ENCODE peak calls at places on chromosomes 1 and 21, in seven cellular contexts. Q is endothelial cell of umbilical vein, C is uterus, G is lower lobe of right lung, B is spleen, I is testis, K is body of pancreas. D is an unnamed sample. For H3K4me1, the result is how much of the 10 kb centered on the place peaks cover.

GRCh38 chr1:182917386-182917785 is 35.6 kb downstream of the SHCBP1L start:
- DNase-seq in Q (no peak), C (no peak), G (no peak), B (no peak), I (no peak), K (no peak), D (no peak)

GRCh38 chr1:241641748-241642592 is 1.8 kb upstream of the CHML start:
- DNase-seq in Q (peak), C (no peak), G (no peak), B (no peak), I (no peak), K (no peak), D (peak)

GRCh38 chr1:221741364-221741970 is 422 bp downstream of the DUSP10 start:
- DNase-seq in Q (peak), C (peak), G (peak), B (peak), I (peak), K (peak), D (peak)

GRCh38 chr1:56095924-56096655 is 483.3 kb downstream of the PLPP3 start:
- DNase-seq in Q (no peak), C (peak), G (no peak), B (no peak), I (no peak), K (peak), D (peak)

GRCh38 chr1:89609339-89609725 is 23.6 kb upstream of the LRRC8C start:
- DNase-seq in Q (no peak), C (no peak), G (no peak), B (no peak), I (no peak), K (no peak), D (no peak)

GRCh38 chr1:246724725-246725095 is 501 bp downstream of the SCCPDH start:
- DNase-seq in Q (peak), C (peak), G (no peak), B (no peak), I (peak), K (peak), D (peak)

GRCh38 chr1:71351438-71351837 is 270.6 kb upstream of the ZRANB2 start:
- DNase-seq in Q (peak), C (no peak), G (no peak), B (no peak), I (no peak), K (no peak), D (peak)

GRCh38 chr1:9518454-9518998 is 20.7 kb upstream of the SLC25A33 start:
- DNase-seq in Q (no peak), C (no peak), G (no peak), B (no peak), I (no peak), K (no peak), D (no peak)

GRCh38 chr1:40794915-40795715 is 11.5 kb downstream of the KCNQ4 start:
- DNase-seq in Q (no peak), C (no peak), G (no peak), B (no peak), I (no peak), K (no peak), D (no peak)

GRCh38 chr1:213970193-213970592 is 17.6 kb upstream of the PROX1 start:
- DNase-seq in Q (peak), C (no peak), G (no peak), B (no peak), I (no peak), K (no peak), D (no peak)

GRCh38 chr21:34844033-34844923 is 175.5 kb downstream of the CLIC6 start:
- DNase-seq in Q (no peak), C (no peak), G (peak), B (no peak), I (peak), K (peak), D (peak)

GRCh38 chr21:43864313-43864805 is 664 bp upstream of the AGPAT3 start:
- DNase-seq in Q (peak), C (no peak), G (peak), B (peak), I (peak), K (peak), D (peak)

GRCh38 chr1:204637985-204638356 is 47.6 kb downstream of the LRRN2 start:
- DNase-seq in Q (no peak), C (no peak), G (no peak), B (no peak), I (no peak), K (peak), D (peak)

GRCh38 chr21:45408811-45409261 is 3.9 kb downstream of the COL18A1 start:
- DNase-seq in Q (no peak), C (no peak), G (peak), B (peak), I (no peak), K (no peak), D (no peak)

GRCh38 chr1:47186267-47187185 is 3.3 kb downstream of the PDZK1IP1 start:
- DNase-seq in Q (no peak), C (no peak), G (no peak), B (peak), I (no peak), K (no peak), D (no peak)

GRCh38 chr1:180933141-180933540 is 20.4 kb downstream of the KIAA1614 start:
- DNase-seq in Q (no peak), C (no peak), G (no peak), B (no peak), I (no peak), K (no peak), D (no peak)

GRCh38 chr1:31266547-31266946 is 26.9 kb upstream of the NKAIN1 start:
- DNase-seq in Q (no peak), C (no peak), G (no peak), B (no peak), I (no peak), K (no peak), D (peak)

GRCh38 chr1:185936641-185937040 is 202.4 kb downstream of the HMCN1 start:
- DNase-seq in Q (no peak), C (no peak), G (no peak), B (no peak), I (no peak), K (no peak), D (no peak)

GRCh38 chr1:37817481-37817880 is 9.5 kb upstream of the YRDC start:
- DNase-seq in Q (no peak), C (no peak), G (no peak), B (no peak), I (peak), K (peak), D (no peak)

GRCh38 chr1:21496886-21497285 is 12.3 kb upstream of the ALPL start:
- DNase-seq in Q (no peak), C (no peak), G (no peak), B (no peak), I (no peak), K (no peak), D (no peak)

GRCh38 chr1:113390871-113391642 is 742 bp downstream of the MAGI3 start:
- DNase-seq in Q (peak), C (peak), G (peak), B (peak), I (peak), K (peak), D (peak)

GRCh38 chr1:204583909-204584632 is 67.9 kb downstream of the MDM4 start:
- DNase-seq in Q (no peak), C (no peak), G (no peak), B (no peak), I (peak), K (no peak), D (peak)

GRCh38 chr1:209398330-209398991 is 185.1 kb upstream of the CAMK1G start:
- DNase-seq in Q (no peak), C (peak), G (no peak), B (no peak), I (no peak), K (peak), D (peak)

GRCh38 chr1:35190784-35191183 is 2.2 kb downstream of the SFPQ start:
- DNase-seq in Q (no peak), C (no peak), G (no peak), B (no peak), I (no peak), K (no peak), D (peak)

GRCh38 chr1:25743164-25744139 is 56.5 kb upstream of the SELENON start:
- DNase-seq in Q (peak), C (peak), G (peak), B (peak), I (peak), K (peak), D (peak)

GRCh38 chr1:41498391-41498790 is 13.9 kb upstream of the EDN2 start:
- DNase-seq in Q (no peak), C (no peak), G (no peak), B (no peak), I (no peak), K (no peak), D (no peak)

GRCh38 chr1:72745413-72745812 is 463.1 kb upstream of the NEGR1 start:
- DNase-seq in Q (no peak), C (no peak), G (no peak), B (no peak), I (no peak), K (no peak), D (no peak)
- H3K4me1 ChIP-seq in Q (under half), C (under half), G (under half), B (under half), I (under half), K (under half), D (under half)

GRCh38 chr1:39113109-39113743 is 87.1 kb downstream of the NDUFS5 start:
- DNase-seq in Q (no peak), C (no peak), G (no peak), B (no peak), I (no peak), K (no peak), D (no peak)

GRCh38 chr1:39116868-39117728 is 87.4 kb upstream of the MACF1 start:
- DNase-seq in Q (peak), C (no peak), G (no peak), B (no peak), I (no peak), K (no peak), D (peak)

GRCh38 chr1:39117985-39118384 is 86.5 kb upstream of the MACF1 start:
- DNase-seq in Q (no peak), C (no peak), G (no peak), B (no peak), I (no peak), K (no peak), D (peak)

GRCh38 chr1:39116116-39116607 is 88.3 kb upstream of the MACF1 start:
- DNase-seq in Q (peak), C (no peak), G (no peak), B (no peak), I (no peak), K (no peak), D (no peak)

DNA sequence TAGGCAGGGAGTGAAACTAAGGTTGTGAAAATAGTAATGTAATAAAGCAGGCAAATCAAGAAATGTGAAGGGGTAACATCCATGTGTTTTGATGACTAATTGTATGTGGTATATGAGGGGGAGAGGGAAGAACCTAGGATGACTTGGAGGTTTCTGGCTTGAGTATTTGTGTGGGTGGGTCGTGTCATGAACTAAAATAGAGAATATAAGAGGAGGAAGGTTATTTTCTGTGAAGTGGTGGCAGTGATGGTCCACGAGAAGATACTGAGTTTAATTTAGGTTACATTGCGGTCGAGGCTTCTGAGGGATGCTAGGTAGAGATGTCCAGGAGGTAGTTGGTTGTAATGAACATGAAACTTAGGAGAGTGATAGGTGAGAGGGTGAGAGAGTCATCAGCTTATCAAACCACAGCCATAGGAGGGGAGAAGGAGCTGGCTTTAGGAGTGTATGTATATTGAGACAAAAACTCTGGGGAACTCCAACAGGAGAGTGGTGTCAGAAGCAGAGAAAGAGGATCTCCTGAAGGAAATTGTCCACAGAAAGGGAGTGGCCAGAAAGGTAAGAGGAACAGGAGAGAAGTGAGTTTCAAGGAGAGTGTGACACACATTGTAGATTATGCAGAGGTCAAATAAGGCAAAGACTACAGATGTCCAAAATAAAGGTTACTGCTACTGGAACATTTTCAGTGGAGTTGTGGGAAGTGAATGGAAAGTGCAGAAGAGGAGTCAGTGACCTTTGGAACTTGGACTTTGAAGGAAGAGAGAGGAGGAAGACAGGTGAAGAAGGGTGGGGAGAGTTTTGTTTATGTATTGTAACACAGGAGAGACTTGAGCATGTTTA is 89.0 kb upstream of the MACF1 start:
- DNase-seq in Q (no peak), C (no peak), G (no peak), B (no peak), I (no peak), K (no peak), D (peak)
- H3K4me1 ChIP-seq in Q (half or more), C (under half), G (half or more), B (under half), I (under half), K (under half), D (under half)

GRCh38 chr1:2276803-2277580 is 48.9 kb downstream of the SKI start:
- DNase-seq in Q (no peak), C (no peak), G (no peak), B (no peak), I (no peak), K (no peak), D (peak)
- H3K4me1 ChIP-seq in Q (under half), C (half or more), G (half or more), B (half or more), I (half or more), K (half or more), D (half or more)

GRCh38 chr1:32733573-32734321 is 31.2 kb upstream of the SYNC start:
- DNase-seq in Q (no peak), C (no peak), G (no peak), B (no peak), I (no peak), K (no peak), D (no peak)

GRCh38 chr1:32727876-32728275 is 25.3 kb upstream of the SYNC start:
- DNase-seq in Q (no peak), C (no peak), G (no peak), B (no peak), I (no peak), K (no peak), D (no peak)

GRCh38 chr1:32725595-32725942 is 23.0 kb upstream of the SYNC start:
- DNase-seq in Q (no peak), C (no peak), G (no peak), B (no peak), I (no peak), K (no peak), D (no peak)

GRCh38 chr1:32728413-32729077 is 26.0 kb upstream of the SYNC start:
- DNase-seq in Q (no peak), C (no peak), G (no peak), B (no peak), I (no peak), K (no peak), D (no peak)

DNA sequence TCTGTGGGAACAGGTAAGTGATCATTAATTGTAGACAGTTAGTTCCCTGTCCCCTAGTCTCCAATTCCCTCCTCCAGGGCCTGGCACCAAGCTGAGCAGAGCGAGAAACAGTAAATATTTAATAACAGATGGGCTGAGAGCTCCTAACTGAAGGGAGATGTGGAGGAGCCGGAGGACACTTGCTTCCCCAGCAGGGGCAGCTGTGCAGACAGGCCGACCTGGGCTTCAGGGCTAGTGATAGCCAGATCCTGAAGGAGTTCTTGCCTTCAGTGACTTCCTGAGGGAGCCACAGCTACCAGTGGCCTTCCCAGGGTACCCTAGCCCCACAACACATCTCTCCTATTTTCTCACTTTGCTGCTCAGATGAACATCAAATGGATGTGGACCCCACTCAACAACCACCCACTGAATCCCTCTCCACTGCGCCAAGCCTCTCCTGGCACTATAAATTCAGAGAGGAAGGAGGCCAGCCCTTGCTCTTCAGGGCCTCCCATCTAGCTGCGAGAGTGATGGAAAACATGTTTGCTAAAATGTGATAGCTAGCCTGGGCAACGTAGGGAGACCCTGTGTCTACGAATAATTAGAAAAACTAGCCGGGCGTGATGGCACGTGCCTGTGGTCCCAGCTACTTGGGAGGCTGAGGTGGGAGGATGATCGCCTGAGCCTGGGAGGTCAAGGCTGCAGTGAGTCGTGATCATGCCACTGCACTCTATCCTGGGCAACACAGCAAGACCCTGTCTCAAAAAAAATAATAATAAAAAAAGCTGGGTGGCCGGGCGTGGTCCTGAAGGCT is 26.9 kb upstream of the SYNC start:
- DNase-seq in Q (no peak), C (no peak), G (no peak), B (no peak), I (peak), K (no peak), D (no peak)
- H3K4me1 ChIP-seq in Q (under half), C (under half), G (under half), B (under half), I (under half), K (under half), D (under half)

GRCh38 chr1:208233978-208234377 is 10.2 kb downstream of the PLXNA2 start:
- DNase-seq in Q (no peak), C (no peak), G (no peak), B (no peak), I (no peak), K (no peak), D (no peak)

GRCh38 chr1:208237241-208237640 is 6.9 kb downstream of the PLXNA2 start:
- DNase-seq in Q (peak), C (no peak), G (no peak), B (no peak), I (no peak), K (no peak), D (no peak)

GRCh38 chr1:208235356-208235982 is 8.7 kb downstream of the PLXNA2 start:
- DNase-seq in Q (no peak), C (no peak), G (no peak), B (no peak), I (no peak), K (no peak), D (no peak)

GRCh38 chr1:208234721-208235120 is 9.5 kb downstream of the PLXNA2 start:
- DNase-seq in Q (no peak), C (no peak), G (no peak), B (no peak), I (no peak), K (no peak), D (no peak)

GRCh38 chr1:208235983-208236761 is 8.0 kb downstream of the PLXNA2 start:
- DNase-seq in Q (peak), C (peak), G (no peak), B (no peak), I (peak), K (no peak), D (peak)
- H3K4me1 ChIP-seq in Q (half or more), C (under half), G (half or more), B (under half), I (under half), K (half or more), D (under half)

DNA sequence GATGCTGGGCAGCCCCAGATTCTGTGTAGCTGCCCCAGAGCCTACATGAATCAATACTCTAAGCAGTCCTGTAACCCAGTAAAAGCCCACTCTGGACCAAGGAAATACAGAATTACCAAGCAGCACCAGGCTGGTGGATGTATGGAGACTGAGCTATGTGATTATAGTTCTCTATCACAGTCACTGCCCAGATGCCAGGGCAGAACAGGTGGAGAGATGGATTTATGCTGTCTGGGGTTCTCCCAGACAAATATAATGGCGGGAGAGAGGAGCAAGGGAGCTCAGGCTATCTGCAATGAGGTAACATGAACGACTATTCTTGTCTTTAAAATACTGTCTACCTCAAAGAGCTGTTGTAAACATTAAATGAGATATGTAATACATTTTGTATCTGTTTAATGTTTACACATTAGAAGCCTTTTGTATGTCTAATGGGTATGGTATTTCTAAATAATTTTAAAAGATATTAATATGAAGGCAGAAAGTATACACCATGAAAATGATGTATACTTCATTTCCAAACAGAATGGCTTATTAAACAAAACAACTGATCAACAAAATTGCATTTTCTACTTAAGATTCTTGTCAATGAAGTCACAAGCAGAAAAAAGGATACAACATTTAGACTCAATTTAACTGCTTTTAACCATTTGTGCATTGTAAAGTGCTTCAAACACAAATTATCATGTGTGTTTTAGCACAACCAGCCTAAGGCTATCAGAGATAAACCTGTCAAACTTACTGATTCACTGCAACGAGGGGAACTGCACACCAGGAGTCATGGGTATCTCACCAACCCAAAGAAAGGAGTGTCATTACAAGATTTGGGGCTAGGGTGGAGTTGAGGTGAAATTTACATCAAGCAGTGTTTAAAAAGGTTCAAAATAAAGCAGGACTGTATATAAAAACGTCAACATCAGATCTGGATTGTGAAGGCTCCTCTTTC is 3.0 kb downstream of the SDE2 start:
- DNase-seq in Q (no peak), C (no peak), G (no peak), B (no peak), I (no peak), K (no peak), D (no peak)
- H3K4me1 ChIP-seq in Q (under half), C (under half), G (half or more), B (half or more), I (under half), K (under half), D (under half)

DNA sequence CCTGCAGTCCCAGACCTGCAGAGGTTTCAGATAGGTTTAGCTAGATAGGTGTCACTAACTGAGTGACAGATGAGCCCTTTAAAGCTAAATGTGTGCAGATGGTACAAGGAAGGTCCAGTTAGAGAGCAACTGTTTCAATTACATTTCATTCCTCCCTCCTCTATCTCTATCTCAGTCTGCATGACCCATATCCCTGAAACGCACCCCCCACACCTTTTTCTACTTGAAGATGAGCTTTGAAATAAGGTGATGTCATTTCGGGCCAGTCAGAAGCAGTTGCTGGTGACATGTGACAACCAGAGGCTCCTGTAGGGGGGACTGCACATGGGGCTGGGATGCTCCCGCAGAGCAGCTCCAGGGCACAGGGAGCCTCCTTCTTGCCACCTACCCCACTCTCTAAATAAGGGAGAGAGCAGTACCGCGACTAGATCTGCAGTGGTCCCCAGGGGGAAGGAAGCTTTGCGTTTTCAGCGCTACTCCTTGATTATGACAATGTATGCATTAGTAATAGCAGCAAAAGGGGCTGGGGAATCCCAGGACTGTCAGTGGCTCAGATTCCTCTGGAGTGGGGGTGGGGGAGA is 4.3 kb downstream of the ATP8B2 start:
- DNase-seq in Q (no peak), C (no peak), G (no peak), B (no peak), I (peak), K (no peak), D (peak)
- H3K4me1 ChIP-seq in Q (under half), C (under half), G (under half), B (half or more), I (under half), K (under half), D (under half)